ENCODE peak calls at places on chromosomes 12 and 14, in seven cellular contexts. One of them, this sample, is unnamed.

GRCh38 chr12:96378319-96378718 is 21.9 kb downstream of the CDK17 start:
- DNase-seq in naive thymus-derived CD4-positive, alpha-beta T cell: no peak
- DNase-seq in GM23248: no peak
- DNase-seq in heart right ventricle: no peak
- DNase-seq in adipocyte: no peak
- DNase-seq in upper lobe of right lung: no peak
- DNase-seq in mammary epithelial cell: no peak
- DNase-seq in this sample: no peak

GRCh38 chr14:91295276-91295845 is 50.9 kb upstream of the GPR68 start:
- DNase-seq in naive thymus-derived CD4-positive, alpha-beta T cell: no peak
- DNase-seq in GM23248: no peak
- DNase-seq in heart right ventricle: no peak
- DNase-seq in adipocyte: no peak
- DNase-seq in upper lobe of right lung: no peak
- DNase-seq in mammary epithelial cell: no peak
- DNase-seq in this sample: no peak

GRCh38 chr14:58639842-58640484 is 2.2 kb downstream of the DACT1 start:
- DNase-seq in naive thymus-derived CD4-positive, alpha-beta T cell: no peak
- DNase-seq in GM23248: peak; percentile 89
- DNase-seq in heart right ventricle: peak; percentile 62
- DNase-seq in adipocyte: peak; percentile 92
- DNase-seq in upper lobe of right lung: no peak
- DNase-seq in mammary epithelial cell: peak; percentile 59
- DNase-seq in this sample: no peak

GRCh38 chr14:104320611-104321086 is 182.3 kb downstream of the KIF26A start:
- DNase-seq in naive thymus-derived CD4-positive, alpha-beta T cell: no peak
- DNase-seq in GM23248: no peak
- DNase-seq in heart right ventricle: no peak
- DNase-seq in adipocyte: no peak
- DNase-seq in upper lobe of right lung: no peak
- DNase-seq in mammary epithelial cell: no peak
- DNase-seq in this sample: peak; percentile 45

GRCh38 chr14:70333289-70333688 is 26.2 kb downstream of the COX16 start:
- DNase-seq in naive thymus-derived CD4-positive, alpha-beta T cell: no peak
- DNase-seq in GM23248: no peak
- DNase-seq in heart right ventricle: no peak
- DNase-seq in adipocyte: no peak
- DNase-seq in upper lobe of right lung: no peak
- DNase-seq in mammary epithelial cell: no peak
- DNase-seq in this sample: no peak

GRCh38 chr12:19759229-19759628 is 319.9 kb downstream of the AEBP2 start:
- DNase-seq in naive thymus-derived CD4-positive, alpha-beta T cell: no peak
- DNase-seq in GM23248: peak; percentile 87
- DNase-seq in heart right ventricle: no peak
- DNase-seq in adipocyte: peak; percentile 69
- DNase-seq in upper lobe of right lung: no peak
- DNase-seq in mammary epithelial cell: peak; percentile 52
- DNase-seq in this sample: no peak

GRCh38 chr12:101021911-101022388 is 188.1 kb downstream of the SLC5A8 start:
- DNase-seq in naive thymus-derived CD4-positive, alpha-beta T cell: no peak
- DNase-seq in GM23248: peak; percentile 96
- DNase-seq in heart right ventricle: no peak
- DNase-seq in adipocyte: peak; percentile 89
- DNase-seq in upper lobe of right lung: no peak
- DNase-seq in mammary epithelial cell: peak; percentile 79
- DNase-seq in this sample: no peak

GRCh38 chr12:39830862-39831520 is 211.4 kb upstream of the ABCD2 start:
- DNase-seq in naive thymus-derived CD4-positive, alpha-beta T cell: no peak
- DNase-seq in GM23248: peak; percentile 60
- DNase-seq in heart right ventricle: no peak
- DNase-seq in adipocyte: peak; percentile 31
- DNase-seq in upper lobe of right lung: no peak
- DNase-seq in mammary epithelial cell: no peak
- DNase-seq in this sample: no peak

GRCh38 chr14:35247777-35248475 is 44.3 kb upstream of the PSMA6 start:
- DNase-seq in naive thymus-derived CD4-positive, alpha-beta T cell: no peak
- DNase-seq in GM23248: peak; percentile 40
- DNase-seq in heart right ventricle: peak; percentile 5
- DNase-seq in adipocyte: no peak
- DNase-seq in upper lobe of right lung: no peak
- DNase-seq in mammary epithelial cell: no peak
- DNase-seq in this sample: no peak

GRCh38 chr12:48000878-48001321 is 3.4 kb downstream of the COL2A1 start:
- DNase-seq in naive thymus-derived CD4-positive, alpha-beta T cell: no peak
- DNase-seq in GM23248: peak; percentile 86
- DNase-seq in heart right ventricle: peak; percentile 30
- DNase-seq in adipocyte: peak; percentile 45
- DNase-seq in upper lobe of right lung: no peak
- DNase-seq in mammary epithelial cell: peak; percentile 92
- DNase-seq in this sample: peak; percentile 64

GRCh38 chr14:79732911-79733310 is 478.4 kb downstream of the DIO2 start:
- DNase-seq in naive thymus-derived CD4-positive, alpha-beta T cell: no peak
- DNase-seq in GM23248: peak; percentile 16
- DNase-seq in heart right ventricle: no peak
- DNase-seq in adipocyte: peak; percentile 14
- DNase-seq in upper lobe of right lung: no peak
- DNase-seq in mammary epithelial cell: no peak
- DNase-seq in this sample: no peak

GRCh38 chr14:64279719-64280668 is 14.2 kb downstream of the ESR2 start:
- DNase-seq in naive thymus-derived CD4-positive, alpha-beta T cell: no peak
- DNase-seq in GM23248: no peak
- DNase-seq in heart right ventricle: no peak
- DNase-seq in adipocyte: no peak
- DNase-seq in upper lobe of right lung: no peak
- DNase-seq in mammary epithelial cell: peak; percentile 65
- DNase-seq in this sample: no peak

GRCh38 chr14:105854600-105855245 is 328.3 kb downstream of the TMEM121 start:
- DNase-seq in naive thymus-derived CD4-positive, alpha-beta T cell: peak; percentile 14
- DNase-seq in GM23248: no peak
- DNase-seq in heart right ventricle: peak; percentile 2
- DNase-seq in adipocyte: no peak
- DNase-seq in upper lobe of right lung: no peak
- DNase-seq in mammary epithelial cell: no peak
- DNase-seq in this sample: peak; percentile 53

GRCh38 chr14:54703082-54703481 is 136.2 kb downstream of the SAMD4A start:
- DNase-seq in naive thymus-derived CD4-positive, alpha-beta T cell: no peak
- DNase-seq in GM23248: no peak
- DNase-seq in heart right ventricle: no peak
- DNase-seq in adipocyte: no peak
- DNase-seq in upper lobe of right lung: no peak
- DNase-seq in mammary epithelial cell: no peak
- DNase-seq in this sample: no peak

GRCh38 chr12:29639893-29640495 is 142.5 kb upstream of the OVCH1 start:
- DNase-seq in naive thymus-derived CD4-positive, alpha-beta T cell: no peak
- DNase-seq in GM23248: no peak
- DNase-seq in heart right ventricle: peak; percentile 21
- DNase-seq in adipocyte: no peak
- DNase-seq in upper lobe of right lung: no peak
- DNase-seq in mammary epithelial cell: no peak
- DNase-seq in this sample: no peak

GRCh38 chr14:81366259-81366658 is 33.9 kb downstream of the STON2 start:
- DNase-seq in naive thymus-derived CD4-positive, alpha-beta T cell: no peak
- DNase-seq in GM23248: peak; percentile 1
- DNase-seq in heart right ventricle: no peak
- DNase-seq in adipocyte: no peak
- DNase-seq in upper lobe of right lung: no peak
- DNase-seq in mammary epithelial cell: peak; percentile 36
- DNase-seq in this sample: no peak

GRCh38 chr12:47837190-47838171 is 17.8 kb upstream of the HDAC7 start:
- DNase-seq in naive thymus-derived CD4-positive, alpha-beta T cell: peak; percentile 65
- DNase-seq in GM23248: peak; percentile 75
- DNase-seq in heart right ventricle: peak; percentile 75
- DNase-seq in adipocyte: peak; percentile 89
- DNase-seq in upper lobe of right lung: peak; percentile 78
- DNase-seq in mammary epithelial cell: peak; percentile 62
- DNase-seq in this sample: peak; percentile 73

GRCh38 chr12:131045705-131046460 is 92.2 kb downstream of the ADGRD1 start:
- DNase-seq in naive thymus-derived CD4-positive, alpha-beta T cell: no peak
- DNase-seq in GM23248: no peak
- DNase-seq in heart right ventricle: no peak
- DNase-seq in adipocyte: no peak
- DNase-seq in upper lobe of right lung: peak; percentile 52
- DNase-seq in mammary epithelial cell: no peak
- DNase-seq in this sample: no peak

GRCh38 chr14:80215756-80216581 is 4.7 kb upstream of the DIO2 start:
- DNase-seq in naive thymus-derived CD4-positive, alpha-beta T cell: no peak
- DNase-seq in GM23248: peak; percentile 57
- DNase-seq in heart right ventricle: peak; percentile 66
- DNase-seq in adipocyte: no peak
- DNase-seq in upper lobe of right lung: no peak
- DNase-seq in mammary epithelial cell: no peak
- DNase-seq in this sample: no peak

GRCh38 chr12:104733717-104734175 is 224.3 kb downstream of the SLC41A2 start:
- DNase-seq in naive thymus-derived CD4-positive, alpha-beta T cell: no peak
- DNase-seq in GM23248: no peak
- DNase-seq in heart right ventricle: no peak
- DNase-seq in adipocyte: no peak
- DNase-seq in upper lobe of right lung: peak; percentile 67
- DNase-seq in mammary epithelial cell: no peak
- DNase-seq in this sample: no peak

GRCh38 chr14:78136695-78137094 is 33.5 kb upstream of the NRXN3 start:
- DNase-seq in naive thymus-derived CD4-positive, alpha-beta T cell: no peak
- DNase-seq in GM23248: no peak
- DNase-seq in heart right ventricle: no peak
- DNase-seq in adipocyte: no peak
- DNase-seq in upper lobe of right lung: no peak
- DNase-seq in mammary epithelial cell: no peak
- DNase-seq in this sample: no peak

GRCh38 chr12:44618960-44619359 is 257.2 kb downstream of the NELL2 start:
- DNase-seq in naive thymus-derived CD4-positive, alpha-beta T cell: no peak
- DNase-seq in GM23248: no peak
- DNase-seq in heart right ventricle: no peak
- DNase-seq in adipocyte: no peak
- DNase-seq in upper lobe of right lung: no peak
- DNase-seq in mammary epithelial cell: no peak
- DNase-seq in this sample: no peak

GRCh38 chr12:100234166-100234565 is 32.7 kb downstream of the DEPDC4 start:
- DNase-seq in naive thymus-derived CD4-positive, alpha-beta T cell: no peak
- DNase-seq in GM23248: peak; percentile 79
- DNase-seq in heart right ventricle: peak; percentile 29
- DNase-seq in adipocyte: no peak
- DNase-seq in upper lobe of right lung: no peak
- DNase-seq in mammary epithelial cell: peak; percentile 34
- DNase-seq in this sample: no peak

GRCh38 chr14:22509036-22509709 is 79.9 kb downstream of the DAD1 start:
- DNase-seq in naive thymus-derived CD4-positive, alpha-beta T cell: no peak
- DNase-seq in GM23248: no peak
- DNase-seq in heart right ventricle: no peak
- DNase-seq in adipocyte: no peak
- DNase-seq in upper lobe of right lung: no peak
- DNase-seq in mammary epithelial cell: no peak
- DNase-seq in this sample: no peak
- H3K4me1 ChIP-seq in naive thymus-derived CD4-positive, alpha-beta T cell: peaks cover 64% of the 10 kb centered on the region
- H3K4me1 ChIP-seq in GM23248: peaks cover 19% of the 10 kb centered on the region
- H3K4me1 ChIP-seq in heart right ventricle: peaks cover 37% of the 10 kb centered on the region
- H3K4me1 ChIP-seq in adipocyte: peaks cover 36% of the 10 kb centered on the region
- H3K4me1 ChIP-seq in upper lobe of right lung: peaks cover 5% of the 10 kb centered on the region
- H3K4me1 ChIP-seq in mammary epithelial cell: no peaks in the 10 kb centered on the region
- H3K4me1 ChIP-seq in this sample: no peaks in the 10 kb centered on the region

DNA sequence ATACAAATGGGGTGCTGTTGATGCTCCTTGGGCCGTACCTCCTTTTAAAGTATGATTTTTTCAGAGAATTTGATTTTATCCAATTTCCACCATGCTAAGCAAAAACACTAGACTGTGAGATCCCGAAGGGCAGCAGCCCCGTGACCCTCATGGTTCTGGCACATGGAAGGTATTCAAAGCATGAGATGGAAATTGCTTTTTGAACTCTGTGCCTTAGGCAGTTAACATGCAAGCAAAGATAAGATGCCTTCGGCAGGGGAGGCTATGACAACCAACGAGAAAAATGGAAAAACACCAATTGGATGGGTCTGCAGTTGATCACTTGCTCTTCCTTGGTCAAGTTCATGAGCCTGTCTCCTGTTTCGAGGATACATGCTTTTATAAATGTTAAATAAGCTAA is 120.8 kb upstream of the DIO3 start:
- DNase-seq in naive thymus-derived CD4-positive, alpha-beta T cell: no peak
- DNase-seq in GM23248: no peak
- DNase-seq in heart right ventricle: no peak
- DNase-seq in adipocyte: no peak
- DNase-seq in upper lobe of right lung: no peak
- DNase-seq in mammary epithelial cell: no peak
- DNase-seq in this sample: no peak
- H3K27me3 ChIP-seq in naive thymus-derived CD4-positive, alpha-beta T cell: peaks cover 7% of the 10 kb centered on the region
- H3K27me3 ChIP-seq in GM23248: peaks cover 10% of the 10 kb centered on the region
- H3K27me3 ChIP-seq in heart right ventricle: peaks cover 43% of the 10 kb centered on the region
- H3K27me3 ChIP-seq in adipocyte: peaks cover 46% of the 10 kb centered on the region
- H3K27me3 ChIP-seq in upper lobe of right lung: peaks cover 11% of the 10 kb centered on the region
- H3K27me3 ChIP-seq in mammary epithelial cell: no peaks in the 10 kb centered on the region
- H3K27me3 ChIP-seq in this sample: no peaks in the 10 kb centered on the region

DNA sequence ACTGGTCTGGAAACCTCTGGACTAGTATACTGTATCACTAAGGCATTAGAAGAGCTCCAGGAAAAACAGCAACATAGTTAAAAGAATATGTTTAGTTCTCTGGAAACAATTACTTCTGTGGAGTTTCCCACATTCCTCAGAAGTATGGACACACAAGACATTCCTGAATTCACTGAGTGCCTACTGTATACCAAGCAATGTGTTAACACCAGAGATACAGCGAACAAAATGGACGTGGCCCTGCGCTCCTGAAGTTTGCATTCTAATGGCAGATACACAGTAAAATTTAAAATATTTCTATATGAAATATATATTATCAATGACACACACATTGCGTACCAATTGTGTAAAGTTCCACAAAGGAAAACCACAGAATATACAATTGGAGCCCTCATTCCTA is 1.1 kb downstream of the ANGEL1 start:
- DNase-seq in naive thymus-derived CD4-positive, alpha-beta T cell: no peak
- DNase-seq in GM23248: peak; percentile 45
- DNase-seq in heart right ventricle: no peak
- DNase-seq in adipocyte: peak; percentile 51
- DNase-seq in upper lobe of right lung: no peak
- DNase-seq in mammary epithelial cell: peak; percentile 6
- DNase-seq in this sample: no peak
- H3K4me3 ChIP-seq in naive thymus-derived CD4-positive, alpha-beta T cell: peak overlapping the region; percentile 63
- H3K4me3 ChIP-seq in GM23248: peak overlapping the region; percentile 69
- H3K4me3 ChIP-seq in heart right ventricle: peak overlapping the region; percentile 90
- H3K4me3 ChIP-seq in adipocyte: peak overlapping the region; percentile 87
- H3K4me3 ChIP-seq in upper lobe of right lung: peak overlapping the region; percentile 93
- H3K4me3 ChIP-seq in mammary epithelial cell: peak overlapping the region; percentile 79
- H3K4me3 ChIP-seq in this sample: peak overlapping the region; percentile 98

GRCh38 chr12:124487834-124488165 is 79.6 kb downstream of the NCOR2 start:
- DNase-seq in naive thymus-derived CD4-positive, alpha-beta T cell: no peak
- DNase-seq in GM23248: no peak
- DNase-seq in heart right ventricle: no peak
- DNase-seq in adipocyte: no peak
- DNase-seq in upper lobe of right lung: no peak
- DNase-seq in mammary epithelial cell: no peak
- DNase-seq in this sample: no peak
- H3K4me1 ChIP-seq in naive thymus-derived CD4-positive, alpha-beta T cell: no peaks in the 10 kb centered on the region
- H3K4me1 ChIP-seq in GM23248: no peaks in the 10 kb centered on the region
- H3K4me1 ChIP-seq in heart right ventricle: peaks cover 41% of the 10 kb centered on the region
- H3K4me1 ChIP-seq in adipocyte: peaks cover 12% of the 10 kb centered on the region
- H3K4me1 ChIP-seq in upper lobe of right lung: peaks cover 8% of the 10 kb centered on the region
- H3K4me1 ChIP-seq in mammary epithelial cell: no peaks in the 10 kb centered on the region
- H3K4me1 ChIP-seq in this sample: peaks cover 15% of the 10 kb centered on the region

This sample was measured in tibial artery.